ENCODE peak calls at places on chromosome 18, in six cellular contexts. One of them, this sample, is unnamed.

GRCh38 chr18:80191907-80192652 is 55.2 kb downstream of the PARD6G start:
- DNase-seq in H1: peak
- DNase-seq in IMR-90: no peak
- DNase-seq in mesendoderm: no peak
- DNase-seq in neuronal stem cell: no peak
- DNase-seq in trophoblast cell: no peak
- DNase-seq in this sample: no peak

GRCh38 chr18:63322908-63323634 is 3.5 kb upstream of the BCL2 start:
- DNase-seq in H1: no peak
- DNase-seq in IMR-90: peak
- DNase-seq in mesendoderm: peak
- DNase-seq in neuronal stem cell: no peak
- DNase-seq in trophoblast cell: peak
- DNase-seq in this sample: peak

GRCh38 chr18:670456-670996 is 13.1 kb downstream of the TYMS start:
- DNase-seq in H1: no peak
- DNase-seq in IMR-90: no peak
- DNase-seq in mesendoderm: no peak
- DNase-seq in neuronal stem cell: no peak
- DNase-seq in trophoblast cell: no peak
- DNase-seq in this sample: no peak

GRCh38 chr18:5500158-5500939 is 43.4 kb downstream of the EPB41L3 start:
- DNase-seq in H1: no peak
- DNase-seq in IMR-90: no peak
- DNase-seq in mesendoderm: no peak
- DNase-seq in neuronal stem cell: no peak
- DNase-seq in trophoblast cell: no peak
- DNase-seq in this sample: no peak

GRCh38 chr18:45874501-45875184 is 49.2 kb downstream of the SIGLEC15 start:
- DNase-seq in H1: no peak
- DNase-seq in IMR-90: peak
- DNase-seq in mesendoderm: no peak
- DNase-seq in neuronal stem cell: no peak
- DNase-seq in trophoblast cell: peak
- DNase-seq in this sample: no peak

GRCh38 chr18:51724790-51725721 is 527.6 kb upstream of the MEX3C start:
- DNase-seq in H1: no peak
- DNase-seq in IMR-90: no peak
- DNase-seq in mesendoderm: peak
- DNase-seq in neuronal stem cell: no peak
- DNase-seq in trophoblast cell: no peak
- DNase-seq in this sample: no peak

GRCh38 chr18:49967171-49967570 is 153.8 kb upstream of the ACAA2 start:
- DNase-seq in H1: no peak
- DNase-seq in IMR-90: no peak
- DNase-seq in mesendoderm: no peak
- DNase-seq in neuronal stem cell: no peak
- DNase-seq in trophoblast cell: no peak
- DNase-seq in this sample: no peak

GRCh38 chr18:48729421-48729820 is 190.6 kb downstream of the CTIF start:
- DNase-seq in H1: no peak
- DNase-seq in IMR-90: peak
- DNase-seq in mesendoderm: peak
- DNase-seq in neuronal stem cell: no peak
- DNase-seq in trophoblast cell: no peak
- DNase-seq in this sample: peak

GRCh38 chr18:26863122-26863879 is 2.2 kb downstream of the AQP4 start:
- DNase-seq in H1: peak
- DNase-seq in IMR-90: no peak
- DNase-seq in mesendoderm: peak
- DNase-seq in neuronal stem cell: no peak
- DNase-seq in trophoblast cell: no peak
- DNase-seq in this sample: no peak

GRCh38 chr18:46502444-46502843 is 154.6 kb downstream of the LOXHD1 start:
- DNase-seq in H1: peak
- DNase-seq in IMR-90: peak
- DNase-seq in mesendoderm: peak
- DNase-seq in neuronal stem cell: peak
- DNase-seq in trophoblast cell: peak
- DNase-seq in this sample: no peak

GRCh38 chr18:36305375-36305774 is 7.9 kb downstream of the FHOD3 start:
- DNase-seq in H1: no peak
- DNase-seq in IMR-90: no peak
- DNase-seq in mesendoderm: no peak
- DNase-seq in neuronal stem cell: no peak
- DNase-seq in trophoblast cell: no peak
- DNase-seq in this sample: no peak

GRCh38 chr18:45330170-45330594 is 285.1 kb upstream of the SLC14A2 start:
- DNase-seq in H1: no peak
- DNase-seq in IMR-90: no peak
- DNase-seq in mesendoderm: no peak
- DNase-seq in neuronal stem cell: no peak
- DNase-seq in trophoblast cell: peak
- DNase-seq in this sample: no peak

GRCh38 chr18:10490401-10491289 is 35.2 kb upstream of the NAPG start:
- DNase-seq in H1: peak
- DNase-seq in IMR-90: no peak
- DNase-seq in mesendoderm: peak
- DNase-seq in neuronal stem cell: no peak
- DNase-seq in trophoblast cell: peak
- DNase-seq in this sample: no peak

GRCh38 chr18:36095936-36096519 is 28.7 kb upstream of the RPRD1A start:
- DNase-seq in H1: no peak
- DNase-seq in IMR-90: peak
- DNase-seq in mesendoderm: peak
- DNase-seq in neuronal stem cell: peak
- DNase-seq in trophoblast cell: peak
- DNase-seq in this sample: peak

GRCh38 chr18:62585274-62586147 is 62.7 kb downstream of the ZCCHC2 start:
- DNase-seq in H1: peak
- DNase-seq in IMR-90: no peak
- DNase-seq in mesendoderm: no peak
- DNase-seq in neuronal stem cell: no peak
- DNase-seq in trophoblast cell: no peak
- DNase-seq in this sample: no peak

GRCh38 chr18:34957119-34957863 is 83.9 kb upstream of the MAPRE2 start:
- DNase-seq in H1: no peak
- DNase-seq in IMR-90: no peak
- DNase-seq in mesendoderm: peak
- DNase-seq in neuronal stem cell: no peak
- DNase-seq in trophoblast cell: no peak
- DNase-seq in this sample: peak

GRCh38 chr18:13621886-13622619 is 104.3 kb downstream of the FAM210A start:
- DNase-seq in H1: no peak
- DNase-seq in IMR-90: no peak
- DNase-seq in mesendoderm: no peak
- DNase-seq in neuronal stem cell: no peak
- DNase-seq in trophoblast cell: no peak
- DNase-seq in this sample: no peak

GRCh38 chr18:28284132-28284531 is 107.2 kb upstream of the CDH2 start:
- DNase-seq in H1: no peak
- DNase-seq in IMR-90: peak
- DNase-seq in mesendoderm: no peak
- DNase-seq in neuronal stem cell: no peak
- DNase-seq in trophoblast cell: no peak
- DNase-seq in this sample: peak

GRCh38 chr18:11808001-11808855 is 43.0 kb upstream of the CHMP1B start:
- DNase-seq in H1: no peak
- DNase-seq in IMR-90: peak
- DNase-seq in mesendoderm: peak
- DNase-seq in neuronal stem cell: no peak
- DNase-seq in trophoblast cell: peak
- DNase-seq in this sample: peak

GRCh38 chr18:35904389-35905037 is 68.0 kb upstream of the RMP24 start:
- DNase-seq in H1: no peak
- DNase-seq in IMR-90: no peak
- DNase-seq in mesendoderm: no peak
- DNase-seq in neuronal stem cell: no peak
- DNase-seq in trophoblast cell: no peak
- DNase-seq in this sample: no peak

GRCh38 chr18:70287731-70288130 is 1.1 kb upstream of the SOCS6 start:
- DNase-seq in H1: no peak
- DNase-seq in IMR-90: no peak
- DNase-seq in mesendoderm: no peak
- DNase-seq in neuronal stem cell: no peak
- DNase-seq in trophoblast cell: no peak
- DNase-seq in this sample: no peak

GRCh38 chr18:70289351-70290330 is 796 bp downstream of the SOCS6 start:
- DNase-seq in H1: peak
- DNase-seq in IMR-90: peak
- DNase-seq in mesendoderm: peak
- DNase-seq in neuronal stem cell: peak
- DNase-seq in trophoblast cell: peak
- DNase-seq in this sample: peak

GRCh38 chr18:70288171-70288850 is 534 bp upstream of the SOCS6 start:
- DNase-seq in H1: peak
- DNase-seq in IMR-90: peak
- DNase-seq in mesendoderm: peak
- DNase-seq in neuronal stem cell: peak
- DNase-seq in trophoblast cell: peak
- DNase-seq in this sample: peak

GRCh38 chr18:70290482-70291294 is 1.8 kb downstream of the SOCS6 start:
- DNase-seq in H1: no peak
- DNase-seq in IMR-90: no peak
- DNase-seq in mesendoderm: no peak
- DNase-seq in neuronal stem cell: no peak
- DNase-seq in trophoblast cell: no peak
- DNase-seq in this sample: no peak

DNA sequence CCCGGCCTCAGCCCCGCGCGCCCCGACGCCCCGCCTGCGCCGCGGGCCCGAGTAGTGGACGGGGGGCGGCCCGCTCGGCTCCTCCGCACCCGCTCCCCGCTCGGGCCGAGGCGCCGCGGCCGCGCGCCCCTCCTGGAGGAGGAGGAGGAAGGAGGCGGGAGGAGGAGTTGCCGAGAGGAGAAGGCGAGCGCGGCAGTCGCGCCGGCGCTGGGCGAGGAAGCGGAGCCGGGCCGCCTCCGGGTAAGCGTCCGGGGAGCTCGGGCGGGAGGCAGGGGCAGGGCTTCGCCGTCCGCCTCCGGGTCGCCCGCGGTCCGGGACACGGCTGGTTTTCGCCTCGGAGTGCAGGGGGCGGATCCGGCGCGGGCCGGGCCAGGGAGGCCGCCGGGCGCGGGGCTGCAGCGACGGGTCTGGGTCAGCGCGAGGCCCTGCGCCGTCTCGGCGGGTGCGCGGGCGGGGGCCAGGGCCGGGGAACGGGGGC is at the start of gene SOCS6:
- DNase-seq in H1: peak
- DNase-seq in IMR-90: peak
- DNase-seq in mesendoderm: peak
- DNase-seq in neuronal stem cell: peak
- DNase-seq in trophoblast cell: peak
- DNase-seq in this sample: peak
- H3K18ac ChIP-seq in H1: peak
- H3K18ac ChIP-seq in IMR-90: peak
- H3K18ac ChIP-seq in mesendoderm: peak
- H3K18ac ChIP-seq in neuronal stem cell: peak
- H3K18ac ChIP-seq in trophoblast cell: peak
- H3K18ac ChIP-seq in this sample: peak

GRCh38 chr18:7572837-7573236 is 5.7 kb downstream of the PTPRM start:
- DNase-seq in H1: no peak
- DNase-seq in IMR-90: peak
- DNase-seq in mesendoderm: no peak
- DNase-seq in neuronal stem cell: no peak
- DNase-seq in trophoblast cell: no peak
- DNase-seq in this sample: peak
- H3K4me3 ChIP-seq in H1: no peak
- H3K4me3 ChIP-seq in IMR-90: no peak
- H3K4me3 ChIP-seq in mesendoderm: no peak
- H3K4me3 ChIP-seq in neuronal stem cell: no peak
- H3K4me3 ChIP-seq in trophoblast cell: no peak
- H3K4me3 ChIP-seq in this sample: no peak

GRCh38 chr18:32441536-32441935 is 29.1 kb downstream of the GAREM1 start:
- DNase-seq in H1: no peak
- DNase-seq in IMR-90: no peak
- DNase-seq in mesendoderm: no peak
- DNase-seq in neuronal stem cell: no peak
- DNase-seq in trophoblast cell: no peak
- DNase-seq in this sample: no peak
- H3K18ac ChIP-seq in H1: no peak
- H3K18ac ChIP-seq in IMR-90: no peak
- H3K18ac ChIP-seq in mesendoderm: no peak
- H3K18ac ChIP-seq in neuronal stem cell: no peak
- H3K18ac ChIP-seq in trophoblast cell: no peak
- H3K18ac ChIP-seq in this sample: no peak

DNA sequence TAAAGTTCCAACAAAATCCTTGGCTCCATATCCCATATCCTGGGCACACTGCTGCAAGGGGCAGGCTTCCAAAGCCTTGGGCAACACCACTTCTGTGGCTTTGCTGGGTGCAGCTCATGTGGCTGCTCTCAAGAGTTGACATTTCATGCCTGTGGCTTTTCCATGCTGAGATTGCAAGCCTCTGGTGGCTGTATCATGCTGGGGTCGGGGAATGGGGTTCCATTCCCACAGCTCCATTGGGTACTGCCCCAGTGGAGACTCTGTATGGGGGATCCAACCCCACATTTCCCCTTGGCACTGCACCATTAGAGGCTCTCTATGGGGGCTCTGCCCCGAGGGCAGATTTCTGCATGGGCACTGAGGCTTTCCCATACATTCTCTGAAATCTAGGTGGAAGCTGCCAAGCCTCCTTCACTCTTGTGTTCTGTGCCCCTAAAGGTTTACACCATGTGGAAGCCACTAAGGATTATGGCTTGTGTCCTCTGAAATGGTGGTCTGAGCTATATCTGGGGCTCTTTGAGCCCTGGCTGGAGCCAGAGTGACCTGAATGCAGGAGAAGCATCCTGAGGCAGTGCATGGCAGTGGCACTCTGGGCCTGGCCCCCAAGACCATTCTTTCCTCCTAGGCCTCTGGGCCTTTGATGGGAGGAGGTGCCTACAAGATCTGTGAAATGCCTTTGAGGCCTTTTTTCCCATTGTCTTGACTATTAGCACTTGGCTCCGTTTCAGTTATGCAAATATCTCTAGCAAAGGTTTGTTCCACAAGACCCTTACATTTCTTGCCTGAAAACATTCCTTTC is 107.9 kb downstream of the PTGR3 start:
- DNase-seq in H1: peak
- DNase-seq in IMR-90: no peak
- DNase-seq in mesendoderm: no peak
- DNase-seq in neuronal stem cell: no peak
- DNase-seq in trophoblast cell: no peak
- DNase-seq in this sample: no peak
- H3K4me3 ChIP-seq in H1: no peak
- H3K4me3 ChIP-seq in IMR-90: no peak
- H3K4me3 ChIP-seq in mesendoderm: no peak
- H3K4me3 ChIP-seq in neuronal stem cell: no peak
- H3K4me3 ChIP-seq in trophoblast cell: no peak
- H3K4me3 ChIP-seq in this sample: no peak

DNA sequence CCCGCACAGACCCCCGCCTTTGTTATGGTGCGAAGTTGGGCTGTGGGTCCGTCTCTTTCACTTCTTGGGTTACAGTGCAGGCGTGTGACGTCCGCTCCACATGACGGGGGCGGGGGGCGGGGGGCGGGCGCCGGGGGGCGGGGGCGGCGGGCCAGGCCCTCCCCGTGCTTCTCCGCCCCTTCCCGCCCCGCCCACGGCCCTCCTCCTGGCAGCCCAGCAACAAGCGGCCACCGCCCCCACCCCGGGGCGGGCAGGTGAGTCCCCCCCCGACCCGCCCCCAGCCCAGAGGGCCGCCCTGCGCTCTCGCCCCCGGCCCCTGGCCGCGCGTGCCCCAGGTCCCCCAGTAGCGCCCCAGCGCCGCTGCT is 3.6 kb downstream of the ZNF516 start:
- DNase-seq in H1: no peak
- DNase-seq in IMR-90: peak
- DNase-seq in mesendoderm: peak
- DNase-seq in neuronal stem cell: peak
- DNase-seq in trophoblast cell: no peak
- DNase-seq in this sample: peak
- H3K18ac ChIP-seq in H1: peak
- H3K18ac ChIP-seq in IMR-90: no peak
- H3K18ac ChIP-seq in mesendoderm: peak
- H3K18ac ChIP-seq in neuronal stem cell: peak
- H3K18ac ChIP-seq in trophoblast cell: no peak
- H3K18ac ChIP-seq in this sample: peak